ENCODE peak calls at places on chromosomes 12 and 14, in five cellular contexts. One of them, this sample, is unnamed.

GRCh38 chr12:105369014-105369413 is 38.5 kb downstream of the C12orf75 start:
- DNase-seq in NCI-H1436: no peak
- DNase-seq in Right ventricle myocardium inferior: no peak
- DNase-seq in AG10803: peak
- DNase-seq in dorsolateral prefrontal cortex: no peak
- DNase-seq in this sample: peak

GRCh38 chr14:54364555-54365415 is 32.0 kb upstream of the CDKN3 start:
- DNase-seq in NCI-H1436: no peak
- DNase-seq in Right ventricle myocardium inferior: no peak
- DNase-seq in AG10803: peak
- DNase-seq in dorsolateral prefrontal cortex: no peak
- DNase-seq in this sample: peak

GRCh38 chr14:70782361-70782760 is 27.0 kb downstream of the MAP3K9 start:
- DNase-seq in NCI-H1436: no peak
- DNase-seq in Right ventricle myocardium inferior: no peak
- DNase-seq in AG10803: peak
- DNase-seq in dorsolateral prefrontal cortex: no peak
- DNase-seq in this sample: peak

GRCh38 chr12:67747869-67748760 is 99.6 kb downstream of the DYRK2 start:
- DNase-seq in NCI-H1436: no peak
- DNase-seq in Right ventricle myocardium inferior: no peak
- DNase-seq in AG10803: peak
- DNase-seq in dorsolateral prefrontal cortex: no peak
- DNase-seq in this sample: peak

GRCh38 chr12:66929121-66929520 is 250.2 kb upstream of the GRIP1 start:
- DNase-seq in NCI-H1436: no peak
- DNase-seq in Right ventricle myocardium inferior: no peak
- DNase-seq in AG10803: no peak
- DNase-seq in dorsolateral prefrontal cortex: no peak
- DNase-seq in this sample: no peak

GRCh38 chr12:132556216-132556615 is 54.2 kb downstream of the LRCOL1 start:
- DNase-seq in NCI-H1436: no peak
- DNase-seq in Right ventricle myocardium inferior: no peak
- DNase-seq in AG10803: no peak
- DNase-seq in dorsolateral prefrontal cortex: no peak
- DNase-seq in this sample: no peak

GRCh38 chr12:42299392-42300308 is 26.2 kb downstream of the ZCRB1 start:
- DNase-seq in NCI-H1436: no peak
- DNase-seq in Right ventricle myocardium inferior: no peak
- DNase-seq in AG10803: peak
- DNase-seq in dorsolateral prefrontal cortex: no peak
- DNase-seq in this sample: peak

GRCh38 chr12:40203060-40203430 is 21.8 kb upstream of the LRRK2 start:
- DNase-seq in NCI-H1436: no peak
- DNase-seq in Right ventricle myocardium inferior: no peak
- DNase-seq in AG10803: no peak
- DNase-seq in dorsolateral prefrontal cortex: no peak
- DNase-seq in this sample: no peak

GRCh38 chr14:100528962-100529560 is 58.2 kb downstream of the BEGAIN start:
- DNase-seq in NCI-H1436: no peak
- DNase-seq in Right ventricle myocardium inferior: no peak
- DNase-seq in AG10803: no peak
- DNase-seq in dorsolateral prefrontal cortex: peak
- DNase-seq in this sample: no peak

GRCh38 chr12:52391618-52392002 is 6.2 kb upstream of the KRT84 start:
- DNase-seq in NCI-H1436: peak
- DNase-seq in Right ventricle myocardium inferior: peak
- DNase-seq in AG10803: peak
- DNase-seq in dorsolateral prefrontal cortex: peak
- DNase-seq in this sample: peak

GRCh38 chr14:102882233-102882906 is 40.1 kb upstream of the AMN start:
- DNase-seq in NCI-H1436: no peak
- DNase-seq in Right ventricle myocardium inferior: no peak
- DNase-seq in AG10803: no peak
- DNase-seq in dorsolateral prefrontal cortex: no peak
- DNase-seq in this sample: no peak

GRCh38 chr12:131642101-131642540 is 68.8 kb upstream of the SFSWAP start:
- DNase-seq in NCI-H1436: no peak
- DNase-seq in Right ventricle myocardium inferior: no peak
- DNase-seq in AG10803: no peak
- DNase-seq in dorsolateral prefrontal cortex: peak
- DNase-seq in this sample: no peak

GRCh38 chr12:100141666-100141997 is 1.0 kb downstream of the BLTP3B start:
- DNase-seq in NCI-H1436: peak
- DNase-seq in Right ventricle myocardium inferior: no peak
- DNase-seq in AG10803: peak
- DNase-seq in dorsolateral prefrontal cortex: no peak
- DNase-seq in this sample: peak

GRCh38 chr14:105528859-105529505 is 2.6 kb downstream of the TMEM121 start:
- DNase-seq in NCI-H1436: no peak
- DNase-seq in Right ventricle myocardium inferior: no peak
- DNase-seq in AG10803: no peak
- DNase-seq in dorsolateral prefrontal cortex: no peak
- DNase-seq in this sample: no peak

GRCh38 chr14:86540636-86541247 is 1010.8 kb downstream of the FLRT2 start:
- DNase-seq in NCI-H1436: no peak
- DNase-seq in Right ventricle myocardium inferior: no peak
- DNase-seq in AG10803: peak
- DNase-seq in dorsolateral prefrontal cortex: no peak
- DNase-seq in this sample: no peak

GRCh38 chr14:53814371-53814770 is 142.3 kb downstream of the BMP4 start:
- DNase-seq in NCI-H1436: no peak
- DNase-seq in Right ventricle myocardium inferior: no peak
- DNase-seq in AG10803: peak
- DNase-seq in dorsolateral prefrontal cortex: no peak
- DNase-seq in this sample: no peak

This sample was measured in RPMI7951.